ENCODE peak calls at places on chromosomes 16 and 17, in seven cellular contexts. One of them, this sample, is unnamed.

GRCh38 chr16:2752850-2753522 is 548 bp downstream of the SRRM2 start:
- DNase-seq in fibroblast of the conjunctiva: peak
- DNase-seq in uterus: peak
- DNase-seq in AML-193: peak
- DNase-seq in H7: peak
- DNase-seq in Calu3: peak
- DNase-seq in cardiac muscle cell: peak
- DNase-seq in this sample: peak

GRCh38 chr17:74740641-74741387 is 3.8 kb downstream of the RAB37 start:
- DNase-seq in fibroblast of the conjunctiva: no peak
- DNase-seq in uterus: no peak
- DNase-seq in H7: peak
- DNase-seq in AML-193: no peak
- DNase-seq in cardiac muscle cell: no peak
- DNase-seq in Calu3: no peak
- DNase-seq in this sample: no peak

GRCh38 chr17:16906670-16907069 is 65.2 kb downstream of the TNFRSF13B start:
- DNase-seq in H7: no peak
- DNase-seq in uterus: no peak
- DNase-seq in cardiac muscle cell: no peak
- DNase-seq in fibroblast of the conjunctiva: no peak
- DNase-seq in Calu3: no peak
- DNase-seq in AML-193: no peak
- DNase-seq in this sample: no peak

GRCh38 chr17:69654981-69655581 is 240.6 kb downstream of the MAP2K6 start:
- DNase-seq in cardiac muscle cell: no peak
- DNase-seq in Calu3: no peak
- DNase-seq in uterus: no peak
- DNase-seq in fibroblast of the conjunctiva: peak
- DNase-seq in H7: no peak
- DNase-seq in AML-193: no peak
- DNase-seq in this sample: no peak

GRCh38 chr16:57540387-57540786 is 2.1 kb upstream of the ADGRG5 start:
- DNase-seq in Calu3: no peak
- DNase-seq in fibroblast of the conjunctiva: no peak
- DNase-seq in AML-193: no peak
- DNase-seq in cardiac muscle cell: no peak
- DNase-seq in H7: peak
- DNase-seq in uterus: peak
- DNase-seq in this sample: no peak

GRCh38 chr17:50045154-50045553 is 10.8 kb upstream of the ITGA3 start:
- DNase-seq in uterus: no peak
- DNase-seq in AML-193: no peak
- DNase-seq in cardiac muscle cell: no peak
- DNase-seq in fibroblast of the conjunctiva: no peak
- DNase-seq in H7: no peak
- DNase-seq in Calu3: no peak
- DNase-seq in this sample: no peak

GRCh38 chr17:48791128-48792032 is 25.6 kb downstream of the TTLL6 start:
- DNase-seq in Calu3: peak
- DNase-seq in uterus: peak
- DNase-seq in H7: peak
- DNase-seq in fibroblast of the conjunctiva: peak
- DNase-seq in cardiac muscle cell: peak
- DNase-seq in AML-193: peak
- DNase-seq in this sample: peak

GRCh38 chr17:65261152-65261551 is 124.0 kb downstream of the RGS9 start:
- DNase-seq in uterus: no peak
- DNase-seq in cardiac muscle cell: no peak
- DNase-seq in AML-193: no peak
- DNase-seq in fibroblast of the conjunctiva: no peak
- DNase-seq in Calu3: no peak
- DNase-seq in H7: peak
- DNase-seq in this sample: no peak

GRCh38 chr17:30224419-30224960 is 11.0 kb downstream of the SLC6A4 start:
- DNase-seq in uterus: no peak
- DNase-seq in cardiac muscle cell: no peak
- DNase-seq in H7: no peak
- DNase-seq in Calu3: no peak
- DNase-seq in fibroblast of the conjunctiva: no peak
- DNase-seq in AML-193: no peak
- DNase-seq in this sample: no peak

GRCh38 chr16:22189473-22190168 is 16.5 kb upstream of the EEF2K start:
- DNase-seq in fibroblast of the conjunctiva: no peak
- DNase-seq in Calu3: peak
- DNase-seq in cardiac muscle cell: peak
- DNase-seq in uterus: peak
- DNase-seq in AML-193: peak
- DNase-seq in H7: no peak
- DNase-seq in this sample: no peak

GRCh38 chr16:50207652-50208051 is 54.5 kb downstream of the TENT4B start:
- DNase-seq in H7: no peak
- DNase-seq in AML-193: no peak
- DNase-seq in Calu3: no peak
- DNase-seq in cardiac muscle cell: peak
- DNase-seq in fibroblast of the conjunctiva: no peak
- DNase-seq in uterus: no peak
- DNase-seq in this sample: no peak

GRCh38 chr16:84165746-84166145 is 20.6 kb downstream of the DNAAF1 start:
- DNase-seq in Calu3: no peak
- DNase-seq in AML-193: no peak
- DNase-seq in H7: no peak
- DNase-seq in cardiac muscle cell: no peak
- DNase-seq in fibroblast of the conjunctiva: no peak
- DNase-seq in uterus: no peak
- DNase-seq in this sample: no peak